ENCODE peak calls at places on chromosomes 6 and 20, in seven cellular contexts. Y is cardiac muscle cell, I is stomach, V is tibial nerve, Z is K562, L is mammary epithelial cell, D is sigmoid colon. S is an unnamed sample.

GRCh38 chr6:4377635-4378034 is 242.3 kb upstream of the ECI2 start:
- DNase-seq in Y (no peak), I (no peak), V (no peak), Z (no peak), L (no peak), D (no peak), S (no peak)

GRCh38 chr6:164200071-164200470 is 785.6 kb downstream of the QKI start:
- DNase-seq in Y (peak; percentile 2), I (no peak), V (no peak), Z (no peak), L (no peak), D (no peak), S (no peak)

GRCh38 chr20:16940701-16941100 is 192.5 kb downstream of the OTOR start:
- DNase-seq in Y (no peak), I (no peak), V (no peak), Z (no peak), L (no peak), D (no peak), S (no peak)

GRCh38 chr6:16061833-16062232 is 67.1 kb upstream of the MYLIP start:
- DNase-seq in Y (no peak), I (no peak), V (no peak), Z (no peak), L (no peak), D (no peak), S (no peak)

GRCh38 chr6:168713839-168714238 is 272.9 kb downstream of the SMOC2 start:
- DNase-seq in Y (peak; percentile 22), I (peak; percentile 59), V (no peak), Z (peak; percentile 47), L (no peak), D (no peak), S (peak; percentile 33)

GRCh38 chr20:44176833-44177533 is 10.0 kb downstream of the JPH2 start:
- DNase-seq in Y (no peak), I (peak; percentile 48), V (no peak), Z (no peak), L (no peak), D (peak; percentile 75), S (peak; percentile 94)

GRCh38 chr20:59149678-59150504 is 13.7 kb upstream of the ZNF831 start:
- DNase-seq in Y (no peak), I (no peak), V (no peak), Z (no peak), L (no peak), D (no peak), S (no peak)

GRCh38 chr6:128028183-128028582 is 127.3 kb upstream of the THEMIS start:
- DNase-seq in Y (no peak), I (no peak), V (no peak), Z (no peak), L (no peak), D (no peak), S (no peak)

GRCh38 chr6:105882071-105882803 is 203.9 kb upstream of the PRDM1 start:
- DNase-seq in Y (no peak), I (no peak), V (no peak), Z (no peak), L (no peak), D (no peak), S (no peak)

GRCh38 chr20:46132705-46133120 is 14.6 kb downstream of the CD40 start:
- DNase-seq in Y (peak; percentile 73), I (peak; percentile 78), V (peak; percentile 47), Z (peak; percentile 87), L (peak; percentile 59), D (peak; percentile 78), S (peak; percentile 89)

GRCh38 chr6:56593801-56594318 is 48.8 kb downstream of the DST start:
- DNase-seq in Y (peak; percentile 6), I (no peak), V (no peak), Z (no peak), L (no peak), D (no peak), S (no peak)

GRCh38 chr20:58395604-58396003 is 6.6 kb downstream of the VAPB start:
- DNase-seq in Y (no peak), I (no peak), V (no peak), Z (no peak), L (no peak), D (no peak), S (no peak)

GRCh38 chr6:17583811-17584210 is 16.3 kb upstream of the FAM8A1 start:
- DNase-seq in Y (peak; percentile 60), I (no peak), V (no peak), Z (no peak), L (no peak), D (peak; percentile 65), S (no peak)

GRCh38 chr6:115740907-115741306 is 319.8 kb downstream of the FRK start:
- DNase-seq in Y (no peak), I (no peak), V (no peak), Z (no peak), L (no peak), D (no peak), S (peak; percentile 4)

GRCh38 chr20:49647509-49647908 is 66.2 kb downstream of the B4GALT5 start:
- DNase-seq in Y (no peak), I (no peak), V (no peak), Z (no peak), L (no peak), D (no peak), S (peak; percentile 26)

GRCh38 chr6:32113386-32114352 is 4.5 kb upstream of the TNXB start:
- DNase-seq in Y (peak; percentile 98), I (peak; percentile 50), V (peak; percentile 82), Z (peak; percentile 73), L (no peak), D (peak; percentile 96), S (peak; percentile 71)

GRCh38 chr6:88870728-88871330 is 92.6 kb downstream of the RNGTT start:
- DNase-seq in Y (peak; percentile 79), I (no peak), V (no peak), Z (peak; percentile 36), L (peak; percentile 37), D (no peak), S (peak; percentile 34)

GRCh38 chr6:137740347-137740746 is 126.7 kb upstream of the TNFAIP3 start:
- DNase-seq in Y (no peak), I (no peak), V (no peak), Z (no peak), L (no peak), D (no peak), S (no peak)

GRCh38 chr20:51062065-51062464 is 39.2 kb upstream of the KCNG1 start:
- DNase-seq in Y (peak; percentile 16), I (no peak), V (no peak), Z (no peak), L (no peak), D (no peak), S (no peak)

GRCh38 chr6:101401792-101402617 is 8.5 kb downstream of the GRIK2 start:
- DNase-seq in Y (peak; percentile 20), I (no peak), V (no peak), Z (no peak), L (no peak), D (no peak), S (no peak)

GRCh38 chr20:16469395-16469905 is 103.8 kb downstream of the KIF16B start:
- DNase-seq in Y (no peak), I (no peak), V (no peak), Z (no peak), L (no peak), D (no peak), S (no peak)

GRCh38 chr6:40347571-40348011 is 239.6 kb downstream of the LRFN2 start:
- DNase-seq in Y (no peak), I (no peak), V (no peak), Z (no peak), L (no peak), D (peak; percentile 28), S (no peak)

GRCh38 chr20:41428285-41428684 is 61.7 kb upstream of the EMILIN3 start:
- DNase-seq in Y (peak; percentile 22), I (no peak), V (no peak), Z (peak; percentile 38), L (peak; percentile 62), D (no peak), S (peak; percentile 88)
- H3K27ac ChIP-seq in Y (peak overlapping the region; percentile 43), I (no peak overlapping the region), V (no peak overlapping the region), Z (no peak overlapping the region), L (no peak overlapping the region), D (no peak overlapping the region), S (no peak overlapping the region)

DNA sequence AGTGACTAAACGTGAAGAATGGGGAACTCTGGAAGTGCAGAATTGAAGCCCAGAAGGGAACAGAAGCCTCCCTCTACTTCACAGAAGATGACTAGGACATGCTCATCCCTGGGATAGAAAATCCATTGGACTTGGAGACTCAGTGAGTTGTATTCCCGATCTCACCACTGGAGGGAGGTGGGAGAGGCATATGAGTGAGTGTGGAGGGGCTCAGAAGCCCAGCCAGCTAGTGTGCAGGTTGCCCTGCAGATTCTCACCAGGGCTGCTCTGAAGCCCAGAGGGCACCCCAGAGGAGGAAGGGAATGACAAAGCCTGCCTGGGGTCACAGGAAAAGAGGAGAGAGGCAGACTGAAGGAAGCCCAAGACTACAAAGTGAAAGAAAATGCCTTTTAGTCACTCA is 42.1 kb upstream of the HLA-E start:
- DNase-seq in Y (peak; percentile 21), I (no peak), V (no peak), Z (no peak), L (no peak), D (no peak), S (no peak)
- TF ChIP-seq CTCF in Y (peak; percentile 25), I (no peak), V (no peak), Z (peak; percentile 44), L (peak; percentile 27), D (no peak), S (no peak)

GRCh38 chr6:2807342-2808090 is 34.1 kb downstream of the SERPINB1 start:
- DNase-seq in Y (peak; percentile 47), I (no peak), V (no peak), Z (no peak), L (peak; percentile 56), D (no peak), S (no peak)

GRCh38 chr6:2806664-2807063 is 35.0 kb downstream of the SERPINB1 start:
- DNase-seq in Y (no peak), I (no peak), V (no peak), Z (no peak), L (no peak), D (no peak), S (no peak)

GRCh38 chr6:2810092-2810671 is 31.5 kb downstream of the SERPINB1 start:
- DNase-seq in Y (peak; percentile 23), I (peak; percentile 53), V (no peak), Z (no peak), L (peak; percentile 100), D (no peak), S (peak; percentile 97)

GRCh38 chr6:2812695-2813094 is 29.0 kb downstream of the SERPINB1 start:
- DNase-seq in Y (no peak), I (no peak), V (no peak), Z (no peak), L (no peak), D (no peak), S (no peak)

DNA sequence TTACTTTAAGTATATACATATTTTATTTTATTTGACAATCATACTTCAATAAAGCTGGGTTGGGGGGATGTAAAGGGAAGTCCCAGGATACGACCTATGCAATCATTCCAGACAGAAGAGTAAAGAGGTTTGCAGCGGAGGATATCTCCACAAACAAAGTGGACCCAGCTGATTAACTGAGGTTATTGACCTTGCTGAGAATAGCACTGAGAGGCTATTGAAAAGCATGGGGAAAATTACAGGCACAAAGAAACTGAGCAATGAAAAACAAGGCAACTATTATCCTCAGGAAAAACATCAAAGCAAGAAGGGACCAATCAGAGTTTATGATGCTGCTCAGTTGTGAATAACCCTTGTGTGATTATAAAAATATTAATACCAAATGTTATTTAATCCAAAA is 32.6 kb downstream of the SERPINB1 start:
- DNase-seq in Y (no peak), I (no peak), V (no peak), Z (no peak), L (no peak), D (no peak), S (no peak)
- H3K27ac ChIP-seq in Y (no peak overlapping the region), I (no peak overlapping the region), V (no peak overlapping the region), Z (no peak overlapping the region), L (peak overlapping the region; percentile 95), D (no peak overlapping the region), S (no peak overlapping the region)

GRCh38 chr20:34311118-34312023 is 8.2 kb upstream of the AHCY start:
- DNase-seq in Y (peak; percentile 38), I (peak; percentile 72), V (no peak), Z (no peak), L (no peak), D (no peak), S (no peak)
- TF ChIP-seq CTCF in Y (peak; percentile 24), I (no peak), V (no peak), Z (no peak), L (no peak), D (no peak), S (no peak)